ENCODE peak calls at places on chromosomes 3 and 15, in eight cellular contexts. U is CD8-positive, alpha-beta memory T cell; Q is HepG2; A is uterus; S is trophoblast cell; N is tibial nerve; E is tibial artery; Y is left ventricle myocardium inferior. K is an unnamed sample.
A peak's percentile ranks its signal among the peaks of the same experiment; 100 is the strongest.

GRCh38 chr3:150443331-150443741 is 35.2 kb downstream of the TSC22D2 start:
- DNase-seq in U (no peak), Q (no peak), A (no peak), S (no peak), N (no peak), E (no peak), Y (no peak), K (peak; percentile 55)

GRCh38 chr15:48371961-48372360 is 40.7 kb downstream of the DUT start:
- DNase-seq in U (no peak), Q (no peak), A (no peak), S (no peak), N (no peak), E (no peak), Y (no peak), K (no peak)

GRCh38 chr3:64728428-64728827 is 40.6 kb upstream of the ADAMTS9 start:
- DNase-seq in U (no peak), Q (no peak), A (no peak), S (no peak), N (no peak), E (no peak), Y (peak; percentile 15), K (no peak)

GRCh38 chr15:79898369-79898768 is 1.6 kb upstream of the MTHFS start:
- DNase-seq in U (no peak), Q (no peak), A (no peak), S (no peak), N (no peak), E (no peak), Y (no peak), K (no peak)

GRCh38 chr15:88454867-88455810 is 12.0 kb downstream of the MRPL46 start:
- DNase-seq in U (no peak), Q (peak; percentile 48), A (peak; percentile 48), S (peak; percentile 69), N (no peak), E (no peak), Y (peak; percentile 52), K (no peak)

GRCh38 chr3:120064641-120065040 is 29.6 kb downstream of the GSK3B start:
- DNase-seq in U (no peak), Q (no peak), A (no peak), S (no peak), N (no peak), E (no peak), Y (no peak), K (no peak)

GRCh38 chr3:31533169-31533870 is 595 bp downstream of the STT3B start:
- DNase-seq in U (peak; percentile 71), Q (peak; percentile 12), A (peak; percentile 61), S (peak; percentile 52), N (peak; percentile 20), E (peak; percentile 43), Y (peak; percentile 52), K (no peak)

GRCh38 chr3:106769045-106769444 is 608.2 kb upstream of the CCDC54 start:
- DNase-seq in U (no peak), Q (no peak), A (no peak), S (no peak), N (no peak), E (no peak), Y (no peak), K (no peak)

GRCh38 chr3:61938878-61939549 is 377.6 kb downstream of the PTPRG start:
- DNase-seq in U (no peak), Q (no peak), A (no peak), S (no peak), N (no peak), E (no peak), Y (no peak), K (no peak)

GRCh38 chr15:63040954-63041353 is 1.6 kb upstream of the TPM1 start:
- DNase-seq in U (no peak), Q (no peak), A (no peak), S (peak; percentile 97), N (no peak), E (no peak), Y (peak; percentile 34), K (no peak)

GRCh38 chr3:27903447-27903846 is 181.3 kb upstream of the EOMES start:
- DNase-seq in U (peak; percentile 18), Q (no peak), A (no peak), S (no peak), N (no peak), E (no peak), Y (no peak), K (no peak)

GRCh38 chr3:195847061-195847950 is 35.6 kb upstream of the MUC4 start:
- DNase-seq in U (no peak), Q (peak; percentile 83), A (no peak), S (no peak), N (no peak), E (no peak), Y (no peak), K (no peak)

GRCh38 chr15:93088200-93088980 is 621 bp downstream of the RGMA start:
- DNase-seq in U (no peak), Q (no peak), A (peak; percentile 50), S (peak; percentile 33), N (no peak), E (peak; percentile 39), Y (peak; percentile 45), K (no peak)

GRCh38 chr3:39329493-39329892 is at the start of gene CCR8:
- DNase-seq in U (no peak), Q (no peak), A (no peak), S (no peak), N (no peak), E (no peak), Y (no peak), K (no peak)

GRCh38 chr3:14741510-14741909 is 66.6 kb downstream of the C3orf20 start:
- DNase-seq in U (no peak), Q (no peak), A (peak; percentile 57), S (no peak), N (no peak), E (no peak), Y (no peak), K (no peak)

GRCh38 chr3:171001957-171002694 is 24.4 kb downstream of the SLC2A2 start:
- DNase-seq in U (no peak), Q (peak; percentile 100), A (no peak), S (no peak), N (no peak), E (no peak), Y (no peak), K (no peak)

DNA sequence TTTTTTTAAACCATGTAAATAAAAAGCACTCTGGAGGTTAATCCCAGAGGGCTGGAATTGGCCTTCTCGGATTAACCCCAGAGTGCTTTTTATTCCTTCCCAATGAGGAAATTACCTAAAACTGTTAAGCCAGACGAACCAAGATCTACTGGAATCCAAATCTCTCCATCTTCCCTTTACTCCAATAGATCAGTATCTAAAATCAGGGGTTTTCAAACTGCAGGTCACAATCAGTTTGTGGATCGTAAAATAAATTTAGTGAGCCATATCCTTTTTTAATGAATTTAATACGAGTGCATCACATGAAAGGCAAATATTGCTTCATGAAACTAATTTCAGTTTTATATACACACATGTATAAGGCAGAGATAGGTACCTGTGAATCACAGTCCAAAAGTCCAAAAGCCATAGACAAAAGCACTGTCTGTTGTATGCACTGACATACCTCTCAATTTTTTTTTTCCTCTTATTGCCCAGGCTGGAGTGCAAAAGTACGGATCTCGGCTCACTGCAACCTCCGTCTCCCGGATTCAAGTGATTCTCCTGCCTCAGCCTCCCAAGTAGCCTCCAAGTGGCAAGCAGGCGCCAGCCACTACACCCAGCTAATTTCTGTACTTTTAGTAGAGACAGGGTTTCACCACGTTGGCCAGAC is 61.3 kb downstream of the TBL1XR1 start:
- DNase-seq in U (no peak), Q (peak; percentile 91), A (no peak), S (peak; percentile 27), N (no peak), E (no peak), Y (no peak), K (no peak)
- H3K4me1 ChIP-seq in U (peaks cover 49% of the 10 kb centered on the region), Q (peaks cover 51% of the 10 kb centered on the region), A (peaks cover 3% of the 10 kb centered on the region), S (peaks cover 3% of the 10 kb centered on the region), N (peaks cover 35% of the 10 kb centered on the region), E (no peaks in the 10 kb centered on the region), Y (peaks cover 72% of the 10 kb centered on the region), K (peaks cover 6% of the 10 kb centered on the region)

GRCh38 chr3:36649078-36649477 is 115.3 kb downstream of the DCLK3 start:
- DNase-seq in U (no peak), Q (no peak), A (no peak), S (peak; percentile 77), N (no peak), E (no peak), Y (no peak), K (no peak)

GRCh38 chr3:36643192-36643591 is 121.2 kb downstream of the DCLK3 start:
- DNase-seq in U (no peak), Q (no peak), A (no peak), S (no peak), N (no peak), E (no peak), Y (no peak), K (no peak)

GRCh38 chr3:36648241-36649034 is 115.9 kb downstream of the DCLK3 start:
- DNase-seq in U (no peak), Q (no peak), A (no peak), S (peak; percentile 72), N (no peak), E (no peak), Y (no peak), K (peak; percentile 83)

GRCh38 chr3:36650271-36650671 is 114.1 kb downstream of the DCLK3 start:
- DNase-seq in U (no peak), Q (no peak), A (no peak), S (peak; percentile 64), N (no peak), E (no peak), Y (no peak), K (peak; percentile 13)

GRCh38 chr3:36647423-36647853 is 116.9 kb downstream of the DCLK3 start:
- DNase-seq in U (no peak), Q (no peak), A (no peak), S (peak; percentile 23), N (no peak), E (no peak), Y (no peak), K (no peak)
- H3K27ac ChIP-seq in U (no peak overlapping the region), Q (no peak overlapping the region), A (no peak overlapping the region), S (no peak overlapping the region), N (no peak overlapping the region), E (no peak overlapping the region), Y (no peak overlapping the region), K (no peak overlapping the region)

GRCh38 chr3:100271522-100271921 is 10.7 kb downstream of the TBC1D23 start:
- DNase-seq in U (no peak), Q (no peak), A (no peak), S (no peak), N (no peak), E (no peak), Y (no peak), K (no peak)

GRCh38 chr3:100278910-100279309 is 18.1 kb downstream of the TBC1D23 start:
- DNase-seq in U (no peak), Q (no peak), A (no peak), S (no peak), N (no peak), E (no peak), Y (no peak), K (no peak)

GRCh38 chr3:100277255-100277800 is 16.5 kb downstream of the TBC1D23 start:
- DNase-seq in U (no peak), Q (peak; percentile 13), A (no peak), S (no peak), N (no peak), E (no peak), Y (no peak), K (no peak)

GRCh38 chr3:100270218-100270588 is 9.4 kb downstream of the TBC1D23 start:
- DNase-seq in U (no peak), Q (no peak), A (no peak), S (no peak), N (no peak), E (no peak), Y (no peak), K (no peak)

GRCh38 chr3:100274361-100274760 is 13.6 kb downstream of the TBC1D23 start:
- DNase-seq in U (no peak), Q (no peak), A (no peak), S (no peak), N (no peak), E (no peak), Y (no peak), K (no peak)
- H3K4me1 ChIP-seq in U (no peaks in the 10 kb centered on the region), Q (peaks cover 22% of the 10 kb centered on the region), A (no peaks in the 10 kb centered on the region), S (no peaks in the 10 kb centered on the region), N (peaks cover 51% of the 10 kb centered on the region), E (no peaks in the 10 kb centered on the region), Y (peaks cover 39% of the 10 kb centered on the region), K (peaks cover 18% of the 10 kb centered on the region)

GRCh38 chr3:66153961-66154923 is 66.6 kb upstream of the SLC25A26 start:
- DNase-seq in U (no peak), Q (no peak), A (no peak), S (peak; percentile 8), N (no peak), E (no peak), Y (peak; percentile 19), K (no peak)
- H3K27ac ChIP-seq in U (no peak overlapping the region), Q (no peak overlapping the region), A (peak overlapping the region; percentile 26), S (no peak overlapping the region), N (no peak overlapping the region), E (peak overlapping the region; percentile 64), Y (peak overlapping the region; percentile 90), K (no peak overlapping the region)

K was measured in foreskin keratinocyte.